ENCODE peak calls at places on chromosomes 2 and 18, in four cellular contexts. I, V, K and S are unnamed samples.

GRCh38 chr2:8679827-8680731 is 1.8 kb upstream of the ID2 start:
- DNase-seq in V (no peak), I (no peak), K (no peak), S (no peak)

GRCh38 chr2:198465970-198466369 is 661.6 kb downstream of the PLCL1 start:
- DNase-seq in I (no peak), V (no peak), K (no peak), S (no peak)

GRCh38 chr2:195995499-195995898 is 73.1 kb downstream of the DNAH7 start:
- DNase-seq in I (no peak), K (no peak), V (no peak), S (peak; percentile 56)

GRCh38 chr2:199431748-199432213 is 26.0 kb downstream of the SATB2 start:
- DNase-seq in K (peak; percentile 52), V (no peak), I (no peak), S (no peak)

GRCh38 chr2:9778012-9778411 is 65.3 kb upstream of the TAF1B start:
- DNase-seq in K (no peak), V (no peak), I (no peak), S (peak; percentile 78)

GRCh38 chr2:215657844-215658243 is 222.0 kb upstream of the FN1 start:
- DNase-seq in K (peak; percentile 97), V (peak; percentile 91), I (peak; percentile 96), S (no peak)

GRCh38 chr2:25309402-25309801 is 32.3 kb downstream of the DNMT3A start:
- DNase-seq in I (peak; percentile 38), V (peak; percentile 52), K (peak; percentile 40), S (no peak)

GRCh38 chr18:79403723-79404566 is 8.2 kb downstream of the NFATC1 start:
- DNase-seq in I (no peak), K (no peak), V (no peak), S (no peak)

GRCh38 chr2:236603361-236604015 is 33.9 kb downstream of the ACKR3 start:
- DNase-seq in K (no peak), V (no peak), I (no peak), S (no peak)

GRCh38 chr2:26911911-26912861 is 58.3 kb upstream of the MAPRE3 start:
- DNase-seq in K (no peak), I (peak; percentile 3), V (no peak), S (peak; percentile 60)

GRCh38 chr2:71882949-71883472 is 264.7 kb downstream of the CYP26B1 start:
- DNase-seq in K (peak; percentile 71), V (peak; percentile 99), I (peak; percentile 95), S (peak; percentile 90)

GRCh38 chr2:71001592-71002570 is 7.2 kb upstream of the TEX261 start:
- DNase-seq in K (no peak), V (no peak), I (no peak), S (no peak)

GRCh38 chr2:200028998-200029397 is 73.6 kb downstream of the MAIP1 start:
- DNase-seq in K (no peak), V (no peak), I (no peak), S (no peak)

GRCh38 chr2:18518116-18519111 is 42.0 kb downstream of the RDH14 start:
- DNase-seq in I (peak; percentile 41), V (peak; percentile 68), K (peak; percentile 55), S (no peak)

GRCh38 chr18:48367557-48367956 is 41.6 kb downstream of the ZBTB7C start:
- DNase-seq in I (no peak), K (no peak), V (no peak), S (no peak)